ENCODE peak calls at places on chromosomes 1 and 21, in seven cellular contexts. A is left ventricle myocardium inferior, B is tibial artery, Z is fibroblast of lung, N is hepatocyte, Q is heart left ventricle, C is cardiac muscle cell. X is an unnamed sample.

GRCh38 chr1:11761988-11762406 is at the start of gene C1orf167:
- DNase-seq in A (no peak), B (no peak), Z (no peak), N (peak; percentile 54), Q (no peak), C (no peak), X (no peak)

GRCh38 chr1:110350360-110350759 is 11.2 kb downstream of the RBM15 start:
- DNase-seq in A (no peak), B (no peak), Z (no peak), N (no peak), Q (no peak), C (no peak), X (no peak)

GRCh38 chr1:116131866-116132605 is 20.8 kb downstream of the MAB21L3 start:
- DNase-seq in A (no peak), B (no peak), Z (no peak), N (no peak), Q (no peak), C (no peak), X (no peak)

GRCh38 chr21:38350681-38351080 is 93.9 kb downstream of the KCNJ15 start:
- DNase-seq in A (no peak), B (no peak), Z (no peak), N (peak; percentile 20), Q (no peak), C (peak; percentile 55), X (no peak)

GRCh38 chr1:16163882-16164820 is 8.3 kb upstream of the EPHA2 start:
- DNase-seq in A (no peak), B (no peak), Z (peak; percentile 98), N (peak; percentile 87), Q (no peak), C (peak; percentile 90), X (no peak)

GRCh38 chr1:174692313-174692712 is 244.5 kb downstream of the GPR52 start:
- DNase-seq in A (no peak), B (no peak), Z (peak; percentile 41), N (no peak), Q (no peak), C (peak; percentile 50), X (no peak)

GRCh38 chr1:62991152-62991551 is 207.2 kb downstream of the ATG4C start:
- DNase-seq in A (no peak), B (no peak), Z (no peak), N (no peak), Q (no peak), C (no peak), X (no peak)

GRCh38 chr1:211259596-211260126 is 495 bp downstream of the RCOR3 start:
- DNase-seq in A (peak; percentile 64), B (peak; percentile 45), Z (peak; percentile 69), N (peak; percentile 86), Q (peak; percentile 77), C (peak; percentile 68), X (no peak)

GRCh38 chr1:228510101-228510850 is 23.1 kb downstream of the RNF187 start:
- DNase-seq in A (no peak), B (no peak), Z (no peak), N (no peak), Q (no peak), C (no peak), X (no peak)

GRCh38 chr1:14598498-14599172 is at the start of gene KAZN:
- DNase-seq in A (peak; percentile 27), B (no peak), Z (no peak), N (peak; percentile 76), Q (peak; percentile 60), C (no peak), X (peak; percentile 54)

GRCh38 chr1:78676996-78677395 is 27.4 kb downstream of the IFI44 start:
- DNase-seq in A (no peak), B (no peak), Z (no peak), N (no peak), Q (no peak), C (no peak), X (no peak)

GRCh38 chr1:236507022-236507700 is 16.6 kb upstream of the LGALS8 start:
- DNase-seq in A (no peak), B (no peak), Z (no peak), N (no peak), Q (no peak), C (peak; percentile 89), X (no peak)

GRCh38 chr1:155485945-155486344 is 76.7 kb downstream of the ASH1L start:
- DNase-seq in A (no peak), B (no peak), Z (no peak), N (no peak), Q (no peak), C (no peak), X (peak; percentile 22)

GRCh38 chr1:15028117-15028516 is 125.4 kb upstream of the TMEM51 start:
- DNase-seq in A (peak; percentile 39), B (peak; percentile 53), Z (peak; percentile 28), N (peak; percentile 30), Q (no peak), C (peak; percentile 43), X (no peak)

GRCh38 chr1:43946244-43947060 is at the start of gene IPO13:
- DNase-seq in A (peak; percentile 94), B (peak; percentile 93), Z (peak; percentile 95), N (peak; percentile 97), Q (peak; percentile 98), C (peak; percentile 98), X (peak; percentile 99)

GRCh38 chr1:23400324-23401110 is 24.0 kb downstream of the TCEA3 start:
- DNase-seq in A (no peak), B (peak; percentile 66), Z (peak; percentile 67), N (no peak), Q (no peak), C (peak; percentile 87), X (no peak)

GRCh38 chr1:192592981-192593683 is 17.6 kb downstream of the RGS1 start:
- DNase-seq in A (no peak), B (no peak), Z (no peak), N (no peak), Q (no peak), C (no peak), X (no peak)

GRCh38 chr1:219954052-219954451 is 25.7 kb upstream of the SLC30A10 start:
- DNase-seq in A (no peak), B (no peak), Z (no peak), N (no peak), Q (no peak), C (no peak), X (no peak)

GRCh38 chr1:58592521-58593134 is 15.6 kb upstream of the TACSTD2 start:
- DNase-seq in A (peak; percentile 57), B (peak; percentile 58), Z (peak; percentile 89), N (peak; percentile 53), Q (peak; percentile 73), C (peak; percentile 90), X (no peak)

GRCh38 chr1:184686540-184686939 is 68.1 kb downstream of the EDEM3 start:
- DNase-seq in A (no peak), B (peak; percentile 38), Z (peak; percentile 31), N (no peak), Q (no peak), C (peak; percentile 47), X (no peak)

GRCh38 chr1:87754036-87754603 is 425.4 kb downstream of the LMO4 start:
- DNase-seq in A (no peak), B (no peak), Z (no peak), N (no peak), Q (no peak), C (no peak), X (no peak)

GRCh38 chr1:113759341-113760101 is at the start of gene PHTF1:
- DNase-seq in A (peak; percentile 71), B (peak; percentile 64), Z (peak; percentile 76), N (peak; percentile 87), Q (peak; percentile 91), C (peak; percentile 85), X (peak; percentile 89)

GRCh38 chr21:25062061-25062460 is 545.2 kb downstream of the MRPL39 start:
- DNase-seq in A (no peak), B (no peak), Z (no peak), N (no peak), Q (no peak), C (no peak), X (no peak)
- H3K27me3 ChIP-seq in A (no peaks in the 10 kb centered on the region), B (no peaks in the 10 kb centered on the region), Z (no peaks in the 10 kb centered on the region), N (no peaks in the 10 kb centered on the region), Q (no peaks in the 10 kb centered on the region), C (no peaks in the 10 kb centered on the region), X (no peaks in the 10 kb centered on the region)

GRCh38 chr1:241638091-241638682 is 2.0 kb downstream of the CHML start:
- DNase-seq in A (no peak), B (no peak), Z (no peak), N (no peak), Q (no peak), C (no peak), X (no peak)

GRCh38 chr1:241640149-241640866 is at the start of the genes CHML and OPN3:
- DNase-seq in A (peak; percentile 95), B (peak; percentile 88), Z (peak; percentile 88), N (peak; percentile 97), Q (peak; percentile 98), C (peak; percentile 94), X (peak; percentile 94)

GRCh38 chr1:241640867-241641542 is 836 bp upstream of the CHML start:
- DNase-seq in A (no peak), B (no peak), Z (no peak), N (peak; percentile 65), Q (no peak), C (no peak), X (no peak)

GRCh38 chr1:241639040-241639652 is 1.0 kb downstream of the CHML start:
- DNase-seq in A (no peak), B (peak; percentile 26), Z (peak; percentile 22), N (no peak), Q (no peak), C (peak; percentile 48), X (no peak)

GRCh38 chr1:241639653-241640148 is 468 bp downstream of the CHML start:
- DNase-seq in A (peak; percentile 25), B (peak; percentile 24), Z (peak; percentile 29), N (peak; percentile 30), Q (peak; percentile 63), C (peak; percentile 44), X (no peak)
- TF ChIP-seq CTCF in A (no peak), B (no peak), Z (no peak), N (peak; percentile 1), Q (no peak), C (no peak), X (no peak)

DNA sequence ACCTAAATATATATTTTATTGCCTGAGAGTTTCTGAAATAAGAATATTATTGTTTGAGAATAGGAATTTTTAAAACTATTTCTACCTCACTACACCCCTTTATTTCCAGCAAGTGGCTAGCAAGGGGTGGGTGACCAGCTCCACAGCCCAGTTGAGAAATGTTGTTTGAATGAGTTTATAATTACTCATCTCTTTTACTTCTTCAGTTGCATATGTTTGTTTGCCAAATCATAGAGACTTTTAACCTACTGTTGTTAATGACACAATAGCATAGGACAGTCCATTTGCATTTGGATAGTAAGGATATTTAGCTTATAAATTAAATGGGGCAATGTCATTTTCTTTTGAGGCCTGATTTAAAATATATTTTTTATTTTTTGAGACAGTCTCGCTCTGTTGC is 127.8 kb downstream of the NRDC start:
- DNase-seq in A (no peak), B (no peak), Z (peak; percentile 54), N (no peak), Q (no peak), C (peak; percentile 47), X (no peak)
- H3K4me3 ChIP-seq in A (no peak overlapping the region), B (no peak overlapping the region), Z (no peak overlapping the region), N (no peak overlapping the region), Q (no peak overlapping the region), C (no peak overlapping the region), X (no peak overlapping the region)

DNA sequence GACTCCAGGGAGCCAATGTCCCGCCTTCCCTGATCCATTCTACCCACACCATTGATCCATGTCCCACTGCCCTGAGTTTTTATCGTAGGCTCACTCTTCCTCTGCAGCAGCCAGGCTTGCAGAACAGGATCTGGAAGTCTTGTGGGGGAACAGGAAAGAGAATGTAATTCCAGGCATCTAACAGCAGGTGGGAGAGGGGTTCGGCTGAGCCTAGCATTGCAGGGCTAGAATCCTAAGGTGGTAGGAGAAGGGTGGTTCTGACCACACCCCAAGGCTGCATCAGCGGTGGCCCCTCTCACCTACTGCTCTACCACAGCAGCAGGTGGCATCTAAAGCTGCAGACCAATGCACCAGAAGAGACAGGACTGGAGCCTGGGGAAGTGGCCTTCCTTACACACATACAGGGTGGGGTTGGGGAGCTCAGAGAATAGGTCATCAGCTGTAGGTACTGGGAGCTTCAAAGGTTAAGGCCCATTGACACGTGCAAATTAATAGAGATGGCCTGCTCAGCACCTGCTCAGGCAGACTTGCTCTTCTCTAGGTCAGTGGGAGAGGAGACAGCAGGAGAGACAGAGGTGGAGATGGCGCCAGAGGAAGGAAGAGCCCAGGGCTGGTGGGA is 20.5 kb downstream of the KNCN start:
- DNase-seq in A (no peak), B (no peak), Z (no peak), N (peak; percentile 51), Q (no peak), C (no peak), X (no peak)
- H3K27me3 ChIP-seq in A (peaks cover 87% of the 10 kb centered on the region), B (no peaks in the 10 kb centered on the region), Z (peaks cover 41% of the 10 kb centered on the region), N (peaks cover 54% of the 10 kb centered on the region), Q (peaks cover 12% of the 10 kb centered on the region), C (peaks cover 77% of the 10 kb centered on the region), X (peaks cover 4% of the 10 kb centered on the region)